ENCODE peak calls at places on chromosomes 4 and X, in nine cellular contexts. I is cardiac muscle cell, J is GM12865, F is IMR-90, K is A673, Y is spleen, A is astrocyte of the spinal cord, P is foreskin fibroblast, U is fibroblast of lung. X is an unnamed sample.

GRCh38 chr4:132284910-132285426 is 864.1 kb upstream of the PCDH10 start:
- DNase-seq in I (no peak), J (no peak), F (no peak), K (no peak), Y (no peak), A (no peak), P (no peak), U (no peak), X (no peak)

GRCh38 chr4:36385951-36386561 is 104.6 kb downstream of the DTHD1 start:
- DNase-seq in I (no peak), J (peak; percentile 78), F (no peak), K (no peak), Y (no peak), A (no peak), P (no peak), U (no peak), X (no peak)

GRCh38 chr4:153079824-153080486 is 124.3 kb upstream of the TRIM2 start:
- DNase-seq in I (no peak), J (no peak), F (no peak), K (peak; percentile 91), Y (no peak), A (no peak), P (no peak), U (no peak), X (no peak)

GRCh38 chrX:39791691-39792090 is 306.1 kb downstream of the BCOR start:
- DNase-seq in I (no peak), J (peak; percentile 17), F (no peak), K (no peak), Y (no peak), A (no peak), P (no peak), U (no peak), X (no peak)

GRCh38 chr4:150348079-150348478 is 233.9 kb upstream of the MAB21L2 start:
- DNase-seq in I (no peak), J (no peak), F (peak; percentile 65), K (peak; percentile 72), Y (no peak), A (peak; percentile 74), P (peak; percentile 85), U (peak; percentile 78), X (peak; percentile 85)

GRCh38 chr4:89204624-89205023 is 93.3 kb downstream of the TIGD2 start:
- DNase-seq in I (no peak), J (no peak), F (no peak), K (no peak), Y (no peak), A (peak; percentile 32), P (peak; percentile 52), U (peak; percentile 48), X (peak; percentile 51)

GRCh38 chrX:134013092-134013497 is 27.7 kb upstream of the GPC3 start:
- DNase-seq in I (no peak), J (no peak), F (no peak), K (peak; percentile 64), Y (no peak), A (no peak), P (peak; percentile 52), U (peak; percentile 6), X (peak; percentile 62)

GRCh38 chrX:32562261-32562660 is 649.1 kb downstream of the DMD start:
- DNase-seq in I (no peak), J (no peak), F (no peak), K (no peak), Y (no peak), A (no peak), P (no peak), U (no peak), X (no peak)

GRCh38 chrX:153475751-153476281 is 5.4 kb upstream of the HAUS7 start:
- DNase-seq in I (no peak), J (no peak), F (no peak), K (no peak), Y (no peak), A (no peak), P (no peak), U (no peak), X (no peak)

GRCh38 chrX:10045327-10046000 is 78.3 kb downstream of the CLDN34 start:
- DNase-seq in I (no peak), J (peak; percentile 3), F (no peak), K (no peak), Y (no peak), A (no peak), P (no peak), U (no peak), X (no peak)

GRCh38 chr4:82099863-82100579 is 273.8 kb downstream of the HNRNPD start:
- DNase-seq in I (no peak), J (no peak), F (no peak), K (no peak), Y (no peak), A (no peak), P (no peak), U (peak; percentile 1), X (peak; percentile 10)

GRCh38 chr4:147829401-147830101 is 97.7 kb downstream of the ARHGAP10 start:
- DNase-seq in I (peak; percentile 9), J (no peak), F (peak; percentile 59), K (no peak), Y (no peak), A (peak; percentile 55), P (peak; percentile 81), U (no peak), X (peak; percentile 83)

GRCh38 chr4:180462116-180462515 is 1781.1 kb upstream of the TENM3 start:
- DNase-seq in I (no peak), J (no peak), F (no peak), K (no peak), Y (no peak), A (no peak), P (no peak), U (no peak), X (no peak)

GRCh38 chr4:180455226-180455625 is 1788.0 kb upstream of the TENM3 start:
- DNase-seq in I (no peak), J (no peak), F (no peak), K (no peak), Y (no peak), A (no peak), P (no peak), U (no peak), X (no peak)

GRCh38 chr4:180456928-180457327 is 1786.3 kb upstream of the TENM3 start:
- DNase-seq in I (no peak), J (no peak), F (no peak), K (peak; percentile 32), Y (no peak), A (no peak), P (no peak), U (no peak), X (no peak)
- TF ChIP-seq CTCF in I (no peak), J (no peak), F (no peak), K (peak; percentile 37), Y (no peak), A (peak; percentile 4), P (no peak), U (no peak), X (no peak)

GRCh38 chrX:151975736-151976275 is 1.3 kb upstream of the GABRE start:
- DNase-seq in I (no peak), J (no peak), F (no peak), K (no peak), Y (no peak), A (no peak), P (no peak), U (no peak), X (no peak)

GRCh38 chrX:151973851-151974335 is 583 bp downstream of the GABRE start:
- DNase-seq in I (peak; percentile 2), J (no peak), F (no peak), K (peak; percentile 7), Y (no peak), A (peak; percentile 43), P (peak; percentile 55), U (peak; percentile 24), X (no peak)

GRCh38 chrX:151973262-151973661 is 1.2 kb downstream of the GABRE start:
- DNase-seq in I (no peak), J (no peak), F (no peak), K (no peak), Y (no peak), A (no peak), P (peak; percentile 16), U (peak; percentile 32), X (no peak)

GRCh38 chrX:151975228-151975593 is 735 bp upstream of the GABRE start:
- DNase-seq in I (no peak), J (no peak), F (no peak), K (no peak), Y (no peak), A (no peak), P (no peak), U (no peak), X (no peak)

DNA sequence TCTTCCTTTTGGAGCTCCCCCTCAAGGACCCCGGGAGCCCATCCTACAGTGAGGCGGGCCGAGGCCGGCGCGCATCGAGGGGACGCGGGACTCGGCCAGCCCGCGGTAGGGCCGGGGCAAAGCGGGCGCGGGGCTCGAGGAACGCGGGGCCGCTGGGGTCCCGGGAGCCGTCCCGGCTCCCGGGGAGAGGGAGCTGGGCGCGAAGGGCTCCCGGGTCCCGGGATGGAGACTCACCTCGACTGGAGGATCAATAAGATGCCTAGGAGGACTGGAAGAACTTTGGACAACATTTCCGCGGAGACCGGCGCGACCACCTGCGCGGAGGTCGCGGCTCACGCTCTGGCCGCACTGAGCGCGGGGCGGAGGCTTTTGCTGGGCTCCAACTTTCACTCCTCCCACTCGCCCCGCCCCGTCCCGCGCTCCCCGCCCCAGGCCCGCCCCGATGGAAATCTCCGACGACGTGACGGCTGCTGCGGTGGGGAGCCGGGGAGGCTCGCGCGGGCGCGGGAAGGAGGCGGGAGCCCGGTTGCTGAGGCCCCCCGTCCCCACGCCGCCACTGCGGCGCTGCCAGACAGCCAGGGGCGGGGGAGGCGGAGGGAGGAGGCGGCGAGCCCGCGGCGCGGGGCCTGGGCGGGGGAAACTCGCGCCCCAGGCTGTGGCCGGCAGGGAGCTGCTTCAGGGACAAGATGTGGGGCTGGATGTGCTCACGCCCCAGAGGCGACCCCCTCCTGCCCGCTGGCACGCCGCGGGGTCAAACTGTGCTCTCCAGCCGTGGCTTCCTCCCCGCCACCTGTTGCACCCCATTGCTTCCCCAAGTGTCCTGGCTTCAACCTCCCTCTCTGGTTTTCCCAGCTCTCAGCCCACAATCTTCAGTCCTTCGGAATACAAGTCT is at the start of gene GABRE:
- DNase-seq in I (peak; percentile 63), J (no peak), F (no peak), K (no peak), Y (no peak), A (peak; percentile 50), P (peak; percentile 77), U (peak; percentile 58), X (peak; percentile 26)
- H3K4me3 ChIP-seq in I (peak within 1 kb of the TSS; percentile 34), J (no peak within 1 kb of the TSS), F (peak within 1 kb of the TSS; percentile 36), K (no peak within 1 kb of the TSS), Y (peak within 1 kb of the TSS; percentile 43), A (peak within 1 kb of the TSS; percentile 59), P (peak within 1 kb of the TSS; percentile 68), U (peak within 1 kb of the TSS; percentile 23), X (peak within 1 kb of the TSS; percentile 51)

GRCh38 chrX:72609313-72609712 is 36.7 kb upstream of the HDAC8 start:
- DNase-seq in I (no peak), J (no peak), F (peak; percentile 6), K (no peak), Y (no peak), A (peak; percentile 5), P (peak; percentile 11), U (no peak), X (peak; percentile 30)
- TF ChIP-seq CTCF in I (peak; percentile 24), J (no peak), F (no peak), K (no peak), Y (no peak), A (no peak), P (peak; percentile 8), U (no peak), X (peak; percentile 22)

DNA sequence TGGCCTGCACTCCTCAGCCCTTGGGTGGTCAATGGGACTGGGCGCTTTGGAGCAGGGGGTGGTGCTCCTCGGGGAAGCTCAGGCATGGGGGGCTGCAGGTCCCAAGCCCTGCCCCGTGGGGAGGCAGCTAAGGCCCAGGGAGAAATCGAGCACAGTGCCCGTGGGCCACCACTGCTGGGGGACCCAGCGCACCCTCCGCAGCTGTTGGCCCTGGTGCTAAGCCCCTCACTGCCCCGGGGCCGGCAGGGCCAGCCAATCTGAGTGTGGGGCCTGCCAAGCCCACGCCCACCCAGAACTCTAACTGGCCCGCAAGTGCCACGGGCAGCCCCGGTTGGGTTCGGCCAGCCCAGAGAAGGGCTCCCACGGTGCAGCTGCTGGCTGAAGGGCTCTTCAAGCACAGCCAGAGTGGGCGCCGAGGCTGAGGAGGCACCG is 30.9 kb upstream of the IL15 start:
- DNase-seq in I (no peak), J (no peak), F (no peak), K (no peak), Y (peak; percentile 65), A (no peak), P (no peak), U (no peak), X (no peak)
- H3K4me3 ChIP-seq in I (no peak overlapping the region), J (no peak overlapping the region), F (no peak overlapping the region), K (no peak overlapping the region), Y (no peak overlapping the region), A (no peak overlapping the region), P (no peak overlapping the region), U (no peak overlapping the region), X (no peak overlapping the region)

X was measured in fibroblast of mammary gland.